ENCODE peak calls at places on chromosomes 5 and 9, in six cellular contexts. One of them, this sample, is unnamed.

GRCh38 chr9:84950879-84951811 is 281.6 kb downstream of the NTRK2 start:
- ATAC-seq in stimulated activated naive B cell treated with anti-CD40 and anti-IgM and Interleukin-4, amounts not matched to agents 10 μg/mL and 1 μg/mL and 100 μg/mL, for 72 hours: no peak
- ATAC-seq in right cardiac atrium: no peak
- ATAC-seq in T-helper 17 cell: no peak
- ATAC-seq in stimulated activated naive CD8-positive, alpha-beta T cell treated with anti-CD3 and anti-CD28 coated beads, Interleukin-15, Interleukin-2, amounts not matched to agents 100 U/mL and 50 U/mL, for 24 hours: no peak
- ATAC-seq in HCT116: no peak
- ATAC-seq in this sample: no peak

GRCh38 chr9:85172001-85172978 is 502.8 kb downstream of the NTRK2 start:
- ATAC-seq in right cardiac atrium: peak; percentile 56
- ATAC-seq in T-helper 17 cell: no peak
- ATAC-seq in HCT116: no peak
- ATAC-seq in stimulated activated naive B cell treated with anti-CD40 and anti-IgM and Interleukin-4, amounts not matched to agents 10 μg/mL and 1 μg/mL and 100 μg/mL, for 72 hours: no peak
- ATAC-seq in stimulated activated naive CD8-positive, alpha-beta T cell treated with anti-CD3 and anti-CD28 coated beads, Interleukin-15, Interleukin-2, amounts not matched to agents 100 U/mL and 50 U/mL, for 24 hours: no peak
- ATAC-seq in this sample: no peak

GRCh38 chr9:27184556-27185351 is 75.7 kb downstream of the TEK start:
- ATAC-seq in HCT116: peak; percentile 47
- ATAC-seq in stimulated activated naive CD8-positive, alpha-beta T cell treated with anti-CD3 and anti-CD28 coated beads, Interleukin-15, Interleukin-2, amounts not matched to agents 100 U/mL and 50 U/mL, for 24 hours: no peak
- ATAC-seq in T-helper 17 cell: no peak
- ATAC-seq in stimulated activated naive B cell treated with anti-CD40 and anti-IgM and Interleukin-4, amounts not matched to agents 10 μg/mL and 1 μg/mL and 100 μg/mL, for 72 hours: no peak
- ATAC-seq in right cardiac atrium: peak; percentile 68
- ATAC-seq in this sample: no peak

GRCh38 chr9:101354143-101354764 is 30.6 kb downstream of the BAAT start:
- ATAC-seq in HCT116: no peak
- ATAC-seq in right cardiac atrium: no peak
- ATAC-seq in T-helper 17 cell: no peak
- ATAC-seq in stimulated activated naive CD8-positive, alpha-beta T cell treated with anti-CD3 and anti-CD28 coated beads, Interleukin-15, Interleukin-2, amounts not matched to agents 100 U/mL and 50 U/mL, for 24 hours: no peak
- ATAC-seq in stimulated activated naive B cell treated with anti-CD40 and anti-IgM and Interleukin-4, amounts not matched to agents 10 μg/mL and 1 μg/mL and 100 μg/mL, for 72 hours: no peak
- ATAC-seq in this sample: no peak

GRCh38 chr9:137295313-137296213 is 6.5 kb downstream of the NRARP start:
- ATAC-seq in T-helper 17 cell: peak; percentile 91
- ATAC-seq in stimulated activated naive B cell treated with anti-CD40 and anti-IgM and Interleukin-4, amounts not matched to agents 10 μg/mL and 1 μg/mL and 100 μg/mL, for 72 hours: peak; percentile 85
- ATAC-seq in HCT116: peak; percentile 76
- ATAC-seq in stimulated activated naive CD8-positive, alpha-beta T cell treated with anti-CD3 and anti-CD28 coated beads, Interleukin-15, Interleukin-2, amounts not matched to agents 100 U/mL and 50 U/mL, for 24 hours: peak; percentile 78
- ATAC-seq in right cardiac atrium: peak; percentile 11
- ATAC-seq in this sample: peak; percentile 85

GRCh38 chr9:106892632-106893031 is 29.7 kb downstream of the ZNF462 start:
- ATAC-seq in right cardiac atrium: peak; percentile 77
- ATAC-seq in stimulated activated naive B cell treated with anti-CD40 and anti-IgM and Interleukin-4, amounts not matched to agents 10 μg/mL and 1 μg/mL and 100 μg/mL, for 72 hours: no peak
- ATAC-seq in HCT116: peak; percentile 99
- ATAC-seq in stimulated activated naive CD8-positive, alpha-beta T cell treated with anti-CD3 and anti-CD28 coated beads, Interleukin-15, Interleukin-2, amounts not matched to agents 100 U/mL and 50 U/mL, for 24 hours: no peak
- ATAC-seq in T-helper 17 cell: no peak
- ATAC-seq in this sample: no peak

GRCh38 chr9:26975728-26976707 is 19.8 kb downstream of the IFT74 start:
- ATAC-seq in T-helper 17 cell: no peak
- ATAC-seq in right cardiac atrium: peak; percentile 73
- ATAC-seq in stimulated activated naive B cell treated with anti-CD40 and anti-IgM and Interleukin-4, amounts not matched to agents 10 μg/mL and 1 μg/mL and 100 μg/mL, for 72 hours: no peak
- ATAC-seq in stimulated activated naive CD8-positive, alpha-beta T cell treated with anti-CD3 and anti-CD28 coated beads, Interleukin-15, Interleukin-2, amounts not matched to agents 100 U/mL and 50 U/mL, for 24 hours: no peak
- ATAC-seq in HCT116: peak; percentile 90
- ATAC-seq in this sample: no peak

GRCh38 chr9:136949239-136949816 is 2.7 kb upstream of the LCN12 start:
- ATAC-seq in T-helper 17 cell: no peak
- ATAC-seq in right cardiac atrium: no peak
- ATAC-seq in stimulated activated naive CD8-positive, alpha-beta T cell treated with anti-CD3 and anti-CD28 coated beads, Interleukin-15, Interleukin-2, amounts not matched to agents 100 U/mL and 50 U/mL, for 24 hours: no peak
- ATAC-seq in HCT116: peak; percentile 14
- ATAC-seq in stimulated activated naive B cell treated with anti-CD40 and anti-IgM and Interleukin-4, amounts not matched to agents 10 μg/mL and 1 μg/mL and 100 μg/mL, for 72 hours: no peak
- ATAC-seq in this sample: no peak

GRCh38 chr9:107856633-107857032 is 367.1 kb upstream of the KLF4 start:
- ATAC-seq in right cardiac atrium: no peak
- ATAC-seq in HCT116: peak; percentile 62
- ATAC-seq in stimulated activated naive CD8-positive, alpha-beta T cell treated with anti-CD3 and anti-CD28 coated beads, Interleukin-15, Interleukin-2, amounts not matched to agents 100 U/mL and 50 U/mL, for 24 hours: no peak
- ATAC-seq in stimulated activated naive B cell treated with anti-CD40 and anti-IgM and Interleukin-4, amounts not matched to agents 10 μg/mL and 1 μg/mL and 100 μg/mL, for 72 hours: no peak
- ATAC-seq in T-helper 17 cell: no peak
- ATAC-seq in this sample: no peak

GRCh38 chr9:126869368-126869767 is 8.9 kb downstream of the ZBTB34 start:
- ATAC-seq in stimulated activated naive B cell treated with anti-CD40 and anti-IgM and Interleukin-4, amounts not matched to agents 10 μg/mL and 1 μg/mL and 100 μg/mL, for 72 hours: no peak
- ATAC-seq in T-helper 17 cell: no peak
- ATAC-seq in stimulated activated naive CD8-positive, alpha-beta T cell treated with anti-CD3 and anti-CD28 coated beads, Interleukin-15, Interleukin-2, amounts not matched to agents 100 U/mL and 50 U/mL, for 24 hours: no peak
- ATAC-seq in right cardiac atrium: no peak
- ATAC-seq in HCT116: no peak
- ATAC-seq in this sample: no peak

GRCh38 chr9:96009690-96010477 is 134.4 kb downstream of the ERCC6L2 start:
- ATAC-seq in stimulated activated naive B cell treated with anti-CD40 and anti-IgM and Interleukin-4, amounts not matched to agents 10 μg/mL and 1 μg/mL and 100 μg/mL, for 72 hours: no peak
- ATAC-seq in stimulated activated naive CD8-positive, alpha-beta T cell treated with anti-CD3 and anti-CD28 coated beads, Interleukin-15, Interleukin-2, amounts not matched to agents 100 U/mL and 50 U/mL, for 24 hours: peak; percentile 80
- ATAC-seq in right cardiac atrium: peak; percentile 59
- ATAC-seq in HCT116: no peak
- ATAC-seq in T-helper 17 cell: peak; percentile 80
- ATAC-seq in this sample: no peak

GRCh38 chr9:31807574-31808256 is 576.7 kb upstream of the ACO1 start:
- ATAC-seq in right cardiac atrium: no peak
- ATAC-seq in stimulated activated naive CD8-positive, alpha-beta T cell treated with anti-CD3 and anti-CD28 coated beads, Interleukin-15, Interleukin-2, amounts not matched to agents 100 U/mL and 50 U/mL, for 24 hours: no peak
- ATAC-seq in HCT116: peak; percentile 98
- ATAC-seq in stimulated activated naive B cell treated with anti-CD40 and anti-IgM and Interleukin-4, amounts not matched to agents 10 μg/mL and 1 μg/mL and 100 μg/mL, for 72 hours: no peak
- ATAC-seq in T-helper 17 cell: no peak
- ATAC-seq in this sample: no peak

GRCh38 chr5:53643445-53643844 is 83.0 kb downstream of the NDUFS4 start:
- ATAC-seq in HCT116: no peak
- ATAC-seq in stimulated activated naive B cell treated with anti-CD40 and anti-IgM and Interleukin-4, amounts not matched to agents 10 μg/mL and 1 μg/mL and 100 μg/mL, for 72 hours: no peak
- ATAC-seq in T-helper 17 cell: no peak
- ATAC-seq in stimulated activated naive CD8-positive, alpha-beta T cell treated with anti-CD3 and anti-CD28 coated beads, Interleukin-15, Interleukin-2, amounts not matched to agents 100 U/mL and 50 U/mL, for 24 hours: no peak
- ATAC-seq in right cardiac atrium: peak; percentile 89
- ATAC-seq in this sample: no peak

GRCh38 chr5:14727428-14727865 is 62.9 kb downstream of the OTULIN start:
- ATAC-seq in T-helper 17 cell: peak; percentile 78
- ATAC-seq in stimulated activated naive CD8-positive, alpha-beta T cell treated with anti-CD3 and anti-CD28 coated beads, Interleukin-15, Interleukin-2, amounts not matched to agents 100 U/mL and 50 U/mL, for 24 hours: peak; percentile 58
- ATAC-seq in right cardiac atrium: peak; percentile 80
- ATAC-seq in HCT116: peak; percentile 87
- ATAC-seq in stimulated activated naive B cell treated with anti-CD40 and anti-IgM and Interleukin-4, amounts not matched to agents 10 μg/mL and 1 μg/mL and 100 μg/mL, for 72 hours: peak; percentile 67
- ATAC-seq in this sample: no peak

GRCh38 chr9:78132688-78133033 is 101.0 kb upstream of the GNAQ start:
- ATAC-seq in stimulated activated naive CD8-positive, alpha-beta T cell treated with anti-CD3 and anti-CD28 coated beads, Interleukin-15, Interleukin-2, amounts not matched to agents 100 U/mL and 50 U/mL, for 24 hours: no peak
- ATAC-seq in right cardiac atrium: no peak
- ATAC-seq in stimulated activated naive B cell treated with anti-CD40 and anti-IgM and Interleukin-4, amounts not matched to agents 10 μg/mL and 1 μg/mL and 100 μg/mL, for 72 hours: no peak
- ATAC-seq in HCT116: no peak
- ATAC-seq in T-helper 17 cell: peak; percentile 46
- ATAC-seq in this sample: no peak

This sample was measured in stimulated activated memory B cell treated with anti-CD40 and anti-IgM and Interleukin-4, amounts not matched to agents 10 μg/mL and 1 μg/mL and 100 μg/mL, for 72 hours.